ENCODE peak calls at places on chromosomes 5 and 9, in five cellular contexts. One of them, this sample, is unnamed.

GRCh38 chr5:153965102-153965645 is 73.5 kb downstream of the FAM114A2 start:
- DNase-seq in AG20443: peak
- DNase-seq in NCI-H69: peak
- DNase-seq in GM12865: peak
- DNase-seq in CD4-positive, CD25-positive, alpha-beta regulatory T cell: no peak
- DNase-seq in this sample: peak

GRCh38 chr5:5782402-5782801 is 359.9 kb downstream of the ICE1 start:
- DNase-seq in NCI-H69: no peak
- DNase-seq in CD4-positive, CD25-positive, alpha-beta regulatory T cell: no peak
- DNase-seq in AG20443: no peak
- DNase-seq in GM12865: no peak
- DNase-seq in this sample: no peak

GRCh38 chr5:134851307-134851923 is 5.6 kb downstream of the C5orf24 start:
- DNase-seq in GM12865: peak
- DNase-seq in AG20443: peak
- DNase-seq in CD4-positive, CD25-positive, alpha-beta regulatory T cell: no peak
- DNase-seq in NCI-H69: peak
- DNase-seq in this sample: no peak

GRCh38 chr9:93965830-93966577 is 10.8 kb upstream of the BARX1 start:
- DNase-seq in AG20443: peak
- DNase-seq in CD4-positive, CD25-positive, alpha-beta regulatory T cell: no peak
- DNase-seq in NCI-H69: no peak
- DNase-seq in GM12865: no peak
- DNase-seq in this sample: no peak

GRCh38 chr9:120950421-120951388 is 24.1 kb upstream of the TRAF1 start:
- DNase-seq in NCI-H69: no peak
- DNase-seq in AG20443: no peak
- DNase-seq in CD4-positive, CD25-positive, alpha-beta regulatory T cell: no peak
- DNase-seq in GM12865: no peak
- DNase-seq in this sample: no peak

GRCh38 chr5:8061140-8061469 is 192.2 kb downstream of the MTRR start:
- DNase-seq in GM12865: no peak
- DNase-seq in NCI-H69: no peak
- DNase-seq in CD4-positive, CD25-positive, alpha-beta regulatory T cell: no peak
- DNase-seq in AG20443: no peak
- DNase-seq in this sample: no peak

GRCh38 chr9:100838857-100839256 is 189.7 kb upstream of the PLPPR1 start:
- DNase-seq in NCI-H69: no peak
- DNase-seq in CD4-positive, CD25-positive, alpha-beta regulatory T cell: no peak
- DNase-seq in GM12865: no peak
- DNase-seq in AG20443: no peak
- DNase-seq in this sample: no peak

GRCh38 chr9:113929634-113930092 is 53.6 kb downstream of the ZNF618 start:
- DNase-seq in GM12865: no peak
- DNase-seq in CD4-positive, CD25-positive, alpha-beta regulatory T cell: no peak
- DNase-seq in NCI-H69: no peak
- DNase-seq in AG20443: no peak
- DNase-seq in this sample: no peak

GRCh38 chr5:44446399-44446798 is 57.2 kb upstream of the FGF10 start:
- DNase-seq in AG20443: no peak
- DNase-seq in GM12865: no peak
- DNase-seq in CD4-positive, CD25-positive, alpha-beta regulatory T cell: no peak
- DNase-seq in NCI-H69: no peak
- DNase-seq in this sample: no peak

GRCh38 chr9:138044485-138045383 is 167.2 kb downstream of the CACNA1B start:
- DNase-seq in NCI-H69: no peak
- DNase-seq in GM12865: no peak
- DNase-seq in CD4-positive, CD25-positive, alpha-beta regulatory T cell: no peak
- DNase-seq in AG20443: no peak
- DNase-seq in this sample: no peak

GRCh38 chr5:27308151-27308550 is 269.8 kb upstream of the CDH9 start:
- DNase-seq in GM12865: no peak
- DNase-seq in NCI-H69: no peak
- DNase-seq in AG20443: no peak
- DNase-seq in CD4-positive, CD25-positive, alpha-beta regulatory T cell: no peak
- DNase-seq in this sample: no peak

GRCh38 chr5:149380466-149381121 is 1.5 kb upstream of the IL17B start:
- DNase-seq in NCI-H69: no peak
- DNase-seq in CD4-positive, CD25-positive, alpha-beta regulatory T cell: no peak
- DNase-seq in AG20443: no peak
- DNase-seq in GM12865: no peak
- DNase-seq in this sample: no peak

GRCh38 chr5:15707631-15708030 is 207.7 kb downstream of the FBXL7 start:
- DNase-seq in CD4-positive, CD25-positive, alpha-beta regulatory T cell: no peak
- DNase-seq in AG20443: no peak
- DNase-seq in GM12865: no peak
- DNase-seq in NCI-H69: no peak
- DNase-seq in this sample: no peak

GRCh38 chr9:88278036-88278435 is 110.2 kb upstream of the SPIN1 start:
- DNase-seq in GM12865: no peak
- DNase-seq in AG20443: no peak
- DNase-seq in NCI-H69: no peak
- DNase-seq in CD4-positive, CD25-positive, alpha-beta regulatory T cell: no peak
- DNase-seq in this sample: no peak

GRCh38 chr5:144332265-144332664 is 161.6 kb downstream of the KCTD16 start:
- DNase-seq in AG20443: no peak
- DNase-seq in NCI-H69: peak
- DNase-seq in CD4-positive, CD25-positive, alpha-beta regulatory T cell: no peak
- DNase-seq in GM12865: no peak
- DNase-seq in this sample: peak

GRCh38 chr9:72185561-72185960 is 36.3 kb downstream of the GDA start:
- DNase-seq in CD4-positive, CD25-positive, alpha-beta regulatory T cell: no peak
- DNase-seq in GM12865: no peak
- DNase-seq in AG20443: no peak
- DNase-seq in NCI-H69: peak
- DNase-seq in this sample: no peak

GRCh38 chr9:22454021-22454420 is 7.4 kb downstream of the DMRTA1 start:
- DNase-seq in NCI-H69: peak
- DNase-seq in AG20443: no peak
- DNase-seq in CD4-positive, CD25-positive, alpha-beta regulatory T cell: no peak
- DNase-seq in GM12865: no peak
- DNase-seq in this sample: no peak

GRCh38 chr5:14464661-14465060 is 116.9 kb upstream of the OTULINL start:
- DNase-seq in GM12865: no peak
- DNase-seq in AG20443: no peak
- DNase-seq in NCI-H69: peak
- DNase-seq in CD4-positive, CD25-positive, alpha-beta regulatory T cell: no peak
- DNase-seq in this sample: peak

GRCh38 chr9:95512751-95513120 is 4.0 kb downstream of the PTCH1 start:
- DNase-seq in CD4-positive, CD25-positive, alpha-beta regulatory T cell: no peak
- DNase-seq in NCI-H69: no peak
- DNase-seq in AG20443: no peak
- DNase-seq in GM12865: no peak
- DNase-seq in this sample: no peak

GRCh38 chr5:57581222-57581621 is 98.6 kb upstream of the ACTBL2 start:
- DNase-seq in CD4-positive, CD25-positive, alpha-beta regulatory T cell: no peak
- DNase-seq in GM12865: no peak
- DNase-seq in NCI-H69: no peak
- DNase-seq in AG20443: no peak
- DNase-seq in this sample: no peak

GRCh38 chr9:69674741-69675438 is 2.7 kb upstream of the APBA1 start:
- DNase-seq in CD4-positive, CD25-positive, alpha-beta regulatory T cell: no peak
- DNase-seq in GM12865: no peak
- DNase-seq in AG20443: peak
- DNase-seq in NCI-H69: peak
- DNase-seq in this sample: no peak

GRCh38 chr9:96050048-96050875 is 174.8 kb downstream of the ERCC6L2 start:
- DNase-seq in CD4-positive, CD25-positive, alpha-beta regulatory T cell: no peak
- DNase-seq in GM12865: no peak
- DNase-seq in NCI-H69: no peak
- DNase-seq in AG20443: no peak
- DNase-seq in this sample: no peak

GRCh38 chr9:120742951-120743416 is 28.7 kb upstream of the MEGF9 start:
- DNase-seq in GM12865: peak
- DNase-seq in CD4-positive, CD25-positive, alpha-beta regulatory T cell: no peak
- DNase-seq in AG20443: peak
- DNase-seq in NCI-H69: peak
- DNase-seq in this sample: peak

GRCh38 chr5:77995793-77996409 is 219.8 kb upstream of the TBCA start:
- DNase-seq in NCI-H69: peak
- DNase-seq in AG20443: no peak
- DNase-seq in GM12865: no peak
- DNase-seq in CD4-positive, CD25-positive, alpha-beta regulatory T cell: no peak
- DNase-seq in this sample: no peak

GRCh38 chr9:38024036-38024681 is 44.9 kb downstream of the SHB start:
- DNase-seq in NCI-H69: peak
- DNase-seq in CD4-positive, CD25-positive, alpha-beta regulatory T cell: no peak
- DNase-seq in GM12865: no peak
- DNase-seq in AG20443: peak
- DNase-seq in this sample: peak

GRCh38 chr9:92535940-92536850 is at the start of gene ECM2:
- DNase-seq in CD4-positive, CD25-positive, alpha-beta regulatory T cell: no peak
- DNase-seq in NCI-H69: peak
- DNase-seq in AG20443: peak
- DNase-seq in GM12865: no peak
- DNase-seq in this sample: no peak

GRCh38 chr9:91771027-91771426 is 179.0 kb downstream of the ROR2 start:
- DNase-seq in CD4-positive, CD25-positive, alpha-beta regulatory T cell: no peak
- DNase-seq in AG20443: peak
- DNase-seq in NCI-H69: peak
- DNase-seq in GM12865: no peak
- DNase-seq in this sample: no peak

GRCh38 chr5:159515909-159516415 is 185.7 kb upstream of the IL12B start:
- DNase-seq in CD4-positive, CD25-positive, alpha-beta regulatory T cell: peak
- DNase-seq in GM12865: peak
- DNase-seq in AG20443: peak
- DNase-seq in NCI-H69: peak
- DNase-seq in this sample: peak

GRCh38 chr9:20744046-20744630 is 60.1 kb downstream of the FOCAD start:
- DNase-seq in CD4-positive, CD25-positive, alpha-beta regulatory T cell: no peak
- DNase-seq in AG20443: no peak
- DNase-seq in NCI-H69: no peak
- DNase-seq in GM12865: no peak
- DNase-seq in this sample: no peak

This sample was measured in NCI-H146.